ENCODE peak calls at places on chromosomes 7 and 10, in four cellular contexts. B is uterus, X is fibroblast of pulmonary artery, K is brain microvascular endothelial cell. G is an unnamed sample.

GRCh38 chr10:38076687-38077086 is 17.4 kb upstream of the ZNF37A start:
- DNase-seq in X (no peak), B (no peak), K (no peak), G (no peak)

GRCh38 chr10:77603529-77603927 is 34.1 kb downstream of the KCNMA1 start:
- DNase-seq in K (no peak), X (no peak), B (no peak), G (peak; percentile 77)

GRCh38 chr10:100186253-100186780 is 488 bp upstream of the ERLIN1 start:
- DNase-seq in X (peak; percentile 62), B (no peak), K (no peak), G (peak; percentile 57)

GRCh38 chr10:29811751-29812427 is 177.1 kb upstream of the SVIL start:
- DNase-seq in X (peak; percentile 91), K (peak; percentile 58), B (peak; percentile 78), G (no peak)

GRCh38 chr10:72637398-72637857 is 11.5 kb upstream of the MICU1 start:
- DNase-seq in B (no peak), K (peak; percentile 61), X (peak; percentile 65), G (peak; percentile 33)

GRCh38 chr10:3960496-3960895 is 175.5 kb upstream of the KLF6 start:
- DNase-seq in K (no peak), X (no peak), B (no peak), G (no peak)

GRCh38 chr7:98598846-98599615 is 18.1 kb upstream of the NPTX2 start:
- DNase-seq in K (no peak), B (no peak), X (no peak), G (no peak)

GRCh38 chr10:68135362-68135761 is 26.1 kb downstream of the MYPN start:
- DNase-seq in B (no peak), K (no peak), X (peak; percentile 45), G (no peak)

GRCh38 chr10:69757553-69758309 is 44.0 kb upstream of the COL13A1 start:
- DNase-seq in K (no peak), B (peak; percentile 21), X (peak; percentile 68), G (no peak)

DNA sequence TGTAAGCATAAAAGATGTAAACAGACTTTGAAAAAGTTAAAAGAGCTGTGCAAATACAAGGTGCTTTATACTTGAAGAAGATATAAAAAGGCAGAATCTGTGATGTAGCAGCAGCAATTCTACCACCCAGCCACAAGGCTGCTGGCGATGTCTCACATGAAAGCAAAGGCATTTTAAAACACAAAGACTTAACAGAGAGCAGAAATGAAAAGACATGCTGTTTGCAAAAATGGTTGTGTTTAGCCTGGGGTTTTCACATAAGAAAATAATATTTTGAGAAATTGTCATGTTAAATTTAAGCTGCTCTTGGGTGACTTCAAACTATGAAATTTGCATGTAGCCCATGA is 85.5 kb upstream of the ZNF800 start:
- DNase-seq in K (no peak), B (no peak), X (no peak), G (no peak)
- TF ChIP-seq CTCF in K (peak; percentile 15), B (no peak), X (no peak), G (no peak)

DNA sequence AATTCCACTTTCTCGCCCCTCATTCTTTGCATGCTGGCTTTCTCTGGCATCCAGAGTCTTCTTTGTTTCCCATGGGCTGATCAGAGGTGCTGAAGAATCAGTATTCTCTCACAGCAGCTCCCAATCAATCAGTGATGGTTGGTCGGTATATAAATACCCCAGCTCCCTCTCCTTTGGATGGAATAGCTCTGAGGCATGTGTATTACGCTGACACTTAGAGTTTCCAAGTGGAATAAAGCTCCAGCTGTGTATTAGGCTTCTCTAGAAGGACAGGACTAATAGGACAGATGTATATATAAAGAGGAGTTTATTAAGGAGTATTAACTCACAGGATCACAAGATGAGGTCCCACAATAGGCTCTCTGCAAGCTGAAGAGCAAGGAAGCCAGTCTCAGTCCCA is 218.3 kb upstream of the GRB10 start:
- DNase-seq in X (peak; percentile 8), K (no peak), B (no peak), G (no peak)
- TF ChIP-seq CTCF in X (peak; percentile 4), K (peak; percentile 20), B (no peak), G (no peak)

GRCh38 chr10:114694735-114695134 is 36.7 kb upstream of the ABLIM1 start:
- DNase-seq in X (peak; percentile 41), K (no peak), B (no peak), G (peak; percentile 61)
- TF ChIP-seq CTCF in X (peak; percentile 62), K (peak; percentile 81), B (no peak), G (peak; percentile 35)

GRCh38 chr7:149409889-149410288 is 51.0 kb downstream of the ZNF777 start:
- DNase-seq in B (no peak), K (no peak), X (no peak), G (no peak)

GRCh38 chr7:149415391-149416068 is 45.3 kb downstream of the ZNF777 start:
- DNase-seq in K (no peak), X (peak; percentile 37), B (no peak), G (no peak)

GRCh38 chr7:149420006-149420405 is 40.9 kb downstream of the ZNF777 start:
- DNase-seq in B (no peak), K (no peak), X (no peak), G (no peak)

GRCh38 chr7:149414745-149415390 is 46.0 kb downstream of the ZNF777 start:
- DNase-seq in B (peak; percentile 50), X (peak; percentile 72), K (peak; percentile 92), G (peak; percentile 68)

GRCh38 chr7:149414171-149414570 is 46.7 kb downstream of the ZNF777 start:
- DNase-seq in B (no peak), X (no peak), K (no peak), G (no peak)
- TF ChIP-seq CTCF in B (no peak), X (no peak), K (no peak), G (no peak)

DNA sequence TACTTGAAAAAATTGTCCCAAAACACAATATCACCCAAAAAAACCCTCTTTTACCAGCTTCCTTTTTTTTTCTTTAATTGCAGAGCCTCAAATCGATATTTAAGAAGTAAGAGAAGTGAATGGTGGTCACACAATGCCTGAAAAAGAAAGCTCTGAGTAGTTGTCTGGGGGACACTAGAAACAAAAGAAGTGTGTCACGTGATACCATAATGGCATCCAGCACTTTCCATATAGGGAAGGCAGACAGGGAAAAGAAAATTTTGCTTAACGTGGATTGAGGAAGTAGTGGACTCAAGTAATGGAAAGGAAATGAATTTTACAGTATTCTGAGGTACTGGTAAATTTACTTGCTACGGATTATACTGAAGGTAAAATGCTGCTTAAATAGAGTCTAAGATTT is 765.9 kb upstream of the C7orf33 start:
- DNase-seq in B (no peak), X (no peak), K (no peak), G (no peak)
- TF ChIP-seq CTCF in B (no peak), X (no peak), K (no peak), G (no peak)

GRCh38 chr10:97583476-97583875 is 713 bp upstream of the HOGA1 start:
- DNase-seq in B (no peak), K (no peak), X (no peak), G (no peak)
- TF ChIP-seq CTCF in B (no peak), K (no peak), X (no peak), G (no peak)

GRCh38 chr7:135733603-135734342 is 5.8 kb upstream of the SLC13A4 start:
- DNase-seq in B (no peak), X (no peak), K (no peak), G (no peak)
- TF ChIP-seq CTCF in B (no peak), X (no peak), K (no peak), G (no peak)